ENCODE peak calls at places on chromosome X, in four cellular contexts. R is cerebellar nuclear complex; M is glomerular endothelial cell; G is activated T-cell treated with anti-CD3 and anti-CD28 coated beads, Interleukin-2, amount 50 U/mL, for 1 hour. O is an unnamed sample.

GRCh38 chrX:24870143-24870542 is 145.6 kb downstream of the ARX start:
- DNase-seq in G (no peak), M (no peak), R (no peak), O (no peak)

GRCh38 chrX:151697537-151697936 is 2.3 kb downstream of the PRRG3 start:
- DNase-seq in M (no peak), G (no peak), R (no peak), O (no peak)

GRCh38 chrX:95875661-95876060 is 809.0 kb upstream of the DIAPH2 start:
- DNase-seq in G (no peak), R (no peak), M (no peak), O (no peak)

GRCh38 chrX:51694254-51694653 is 11.6 kb upstream of the CENPVL2 start:
- DNase-seq in G (no peak), R (no peak), M (no peak), O (no peak)

GRCh38 chrX:140317462-140317861 is 187.4 kb downstream of the SOX3 start:
- DNase-seq in G (no peak), M (no peak), R (no peak), O (no peak)

GRCh38 chrX:334331-334891 is 15.8 kb upstream of the GTPBP6 start:
- DNase-seq in M (no peak), G (no peak), R (no peak), O (no peak)

GRCh38 chrX:11791090-11791489 is 33.1 kb downstream of the MSL3 start:
- DNase-seq in M (no peak), G (no peak), R (no peak), O (no peak)

GRCh38 chrX:54891573-54891972 is 29.1 kb upstream of the TRO start:
- DNase-seq in M (peak), R (no peak), G (no peak), O (no peak)

GRCh38 chrX:41152221-41152620 is 67.0 kb downstream of the USP9X start:
- DNase-seq in M (no peak), R (no peak), G (no peak), O (no peak)

GRCh38 chrX:54540289-54540688 is 10.3 kb downstream of the GNL3L start:
- DNase-seq in G (no peak), M (no peak), R (no peak), O (no peak)

GRCh38 chrX:41344053-41344452 is 10.1 kb downstream of the DDX3X start:
- DNase-seq in R (no peak), M (no peak), G (no peak), O (no peak)

GRCh38 chrX:130216312-130216711 is 44.5 kb downstream of the RAB33A start:
- DNase-seq in G (no peak), R (no peak), M (no peak), O (no peak)

O was measured in GM06990.